ENCODE peak calls at places on chromosomes 12 and 14, in nine cellular contexts. One of them, this sample, is unnamed.

GRCh38 chr12:76032043-76032981 is 736 bp upstream of the PHLDA1 start:
- DNase-seq in hepatocyte: peak
- DNase-seq in astrocyte of the cerebellum: no peak
- DNase-seq in T-helper 1 cell: peak
- DNase-seq in Daoy: peak
- DNase-seq in psoas muscle: no peak
- DNase-seq in HuH-7: peak
- DNase-seq in GDM1: no peak
- DNase-seq in NCI-H446 treated with DMSO at 0.1 percent for 48 hours: no peak
- DNase-seq in this sample: peak

GRCh38 chr14:59107819-59108218 is 80.6 kb upstream of the DAAM1 start:
- DNase-seq in hepatocyte: no peak
- DNase-seq in astrocyte of the cerebellum: no peak
- DNase-seq in T-helper 1 cell: no peak
- DNase-seq in Daoy: no peak
- DNase-seq in psoas muscle: peak
- DNase-seq in HuH-7: no peak
- DNase-seq in GDM1: no peak
- DNase-seq in NCI-H446 treated with DMSO at 0.1 percent for 48 hours: no peak
- DNase-seq in this sample: no peak

GRCh38 chr12:12331244-12331771 is 18.7 kb downstream of the MANSC1 start:
- DNase-seq in hepatocyte: peak
- DNase-seq in astrocyte of the cerebellum: no peak
- DNase-seq in T-helper 1 cell: no peak
- DNase-seq in Daoy: no peak
- DNase-seq in psoas muscle: no peak
- DNase-seq in HuH-7: no peak
- DNase-seq in GDM1: no peak
- DNase-seq in NCI-H446 treated with DMSO at 0.1 percent for 48 hours: no peak
- DNase-seq in this sample: no peak

GRCh38 chr12:6632026-6632978 is 3.5 kb downstream of the LPAR5 start:
- DNase-seq in hepatocyte: peak
- DNase-seq in astrocyte of the cerebellum: no peak
- DNase-seq in T-helper 1 cell: peak
- DNase-seq in Daoy: peak
- DNase-seq in psoas muscle: no peak
- DNase-seq in HuH-7: no peak
- DNase-seq in GDM1: peak
- DNase-seq in NCI-H446 treated with DMSO at 0.1 percent for 48 hours: peak
- DNase-seq in this sample: no peak

GRCh38 chr12:94074970-94075695 is 73.2 kb upstream of the PLXNC1 start:
- DNase-seq in hepatocyte: peak
- DNase-seq in astrocyte of the cerebellum: peak
- DNase-seq in T-helper 1 cell: no peak
- DNase-seq in Daoy: peak
- DNase-seq in psoas muscle: peak
- DNase-seq in HuH-7: peak
- DNase-seq in GDM1: no peak
- DNase-seq in NCI-H446 treated with DMSO at 0.1 percent for 48 hours: peak
- DNase-seq in this sample: peak

GRCh38 chr12:57461326-57461903 is 1.8 kb downstream of the GLI1 start:
- DNase-seq in hepatocyte: peak
- DNase-seq in astrocyte of the cerebellum: no peak
- DNase-seq in T-helper 1 cell: peak
- DNase-seq in Daoy: peak
- DNase-seq in psoas muscle: peak
- DNase-seq in HuH-7: peak
- DNase-seq in GDM1: no peak
- DNase-seq in NCI-H446 treated with DMSO at 0.1 percent for 48 hours: no peak
- DNase-seq in this sample: peak

GRCh38 chr14:98498019-98498885 is 773.7 kb downstream of the BCL11B start:
- DNase-seq in hepatocyte: no peak
- DNase-seq in astrocyte of the cerebellum: no peak
- DNase-seq in T-helper 1 cell: no peak
- DNase-seq in Daoy: no peak
- DNase-seq in psoas muscle: no peak
- DNase-seq in HuH-7: no peak
- DNase-seq in GDM1: no peak
- DNase-seq in NCI-H446 treated with DMSO at 0.1 percent for 48 hours: no peak
- DNase-seq in this sample: no peak

GRCh38 chr12:11765817-11766794 is 116.6 kb downstream of the ETV6 start:
- DNase-seq in hepatocyte: no peak
- DNase-seq in astrocyte of the cerebellum: peak
- DNase-seq in T-helper 1 cell: no peak
- DNase-seq in Daoy: no peak
- DNase-seq in psoas muscle: no peak
- DNase-seq in HuH-7: no peak
- DNase-seq in GDM1: peak
- DNase-seq in NCI-H446 treated with DMSO at 0.1 percent for 48 hours: no peak
- DNase-seq in this sample: peak

GRCh38 chr12:67958187-67958586 is 31.1 kb upstream of the IFNG-AS1 start:
- DNase-seq in hepatocyte: no peak
- DNase-seq in astrocyte of the cerebellum: no peak
- DNase-seq in T-helper 1 cell: no peak
- DNase-seq in Daoy: no peak
- DNase-seq in psoas muscle: no peak
- DNase-seq in HuH-7: no peak
- DNase-seq in GDM1: no peak
- DNase-seq in NCI-H446 treated with DMSO at 0.1 percent for 48 hours: no peak
- DNase-seq in this sample: no peak

GRCh38 chr14:35752380-35752779 is 56.7 kb downstream of the RALGAPA1 start:
- DNase-seq in hepatocyte: no peak
- DNase-seq in astrocyte of the cerebellum: no peak
- DNase-seq in T-helper 1 cell: no peak
- DNase-seq in Daoy: no peak
- DNase-seq in psoas muscle: no peak
- DNase-seq in HuH-7: no peak
- DNase-seq in GDM1: no peak
- DNase-seq in NCI-H446 treated with DMSO at 0.1 percent for 48 hours: no peak
- DNase-seq in this sample: no peak

GRCh38 chr12:93851245-93851665 is 174.1 kb downstream of the CRADD start:
- DNase-seq in hepatocyte: no peak
- DNase-seq in astrocyte of the cerebellum: no peak
- DNase-seq in T-helper 1 cell: no peak
- DNase-seq in Daoy: no peak
- DNase-seq in psoas muscle: no peak
- DNase-seq in HuH-7: no peak
- DNase-seq in GDM1: peak
- DNase-seq in NCI-H446 treated with DMSO at 0.1 percent for 48 hours: no peak
- DNase-seq in this sample: no peak

GRCh38 chr12:19035552-19035951 is 94.0 kb upstream of the PLEKHA5 start:
- DNase-seq in hepatocyte: no peak
- DNase-seq in astrocyte of the cerebellum: no peak
- DNase-seq in T-helper 1 cell: no peak
- DNase-seq in Daoy: no peak
- DNase-seq in psoas muscle: no peak
- DNase-seq in HuH-7: no peak
- DNase-seq in GDM1: no peak
- DNase-seq in NCI-H446 treated with DMSO at 0.1 percent for 48 hours: no peak
- DNase-seq in this sample: no peak

GRCh38 chr12:110585231-110585799 is 2.2 kb upstream of the PPTC7 start:
- DNase-seq in hepatocyte: peak
- DNase-seq in astrocyte of the cerebellum: no peak
- DNase-seq in T-helper 1 cell: no peak
- DNase-seq in Daoy: peak
- DNase-seq in psoas muscle: no peak
- DNase-seq in HuH-7: no peak
- DNase-seq in GDM1: peak
- DNase-seq in NCI-H446 treated with DMSO at 0.1 percent for 48 hours: no peak
- DNase-seq in this sample: peak

GRCh38 chr12:93803408-93803807 is 126.2 kb downstream of the CRADD start:
- DNase-seq in hepatocyte: peak
- DNase-seq in astrocyte of the cerebellum: no peak
- DNase-seq in T-helper 1 cell: no peak
- DNase-seq in Daoy: peak
- DNase-seq in psoas muscle: no peak
- DNase-seq in HuH-7: no peak
- DNase-seq in GDM1: no peak
- DNase-seq in NCI-H446 treated with DMSO at 0.1 percent for 48 hours: peak
- DNase-seq in this sample: peak

GRCh38 chr12:67944093-67944492 is 45.2 kb upstream of the IFNG-AS1 start:
- DNase-seq in hepatocyte: no peak
- DNase-seq in astrocyte of the cerebellum: no peak
- DNase-seq in T-helper 1 cell: no peak
- DNase-seq in Daoy: no peak
- DNase-seq in psoas muscle: no peak
- DNase-seq in HuH-7: no peak
- DNase-seq in GDM1: no peak
- DNase-seq in NCI-H446 treated with DMSO at 0.1 percent for 48 hours: no peak
- DNase-seq in this sample: no peak

GRCh38 chr12:18750087-18750486 is 12.2 kb downstream of the CAPZA3 start:
- DNase-seq in hepatocyte: peak
- DNase-seq in astrocyte of the cerebellum: no peak
- DNase-seq in T-helper 1 cell: no peak
- DNase-seq in Daoy: no peak
- DNase-seq in psoas muscle: no peak
- DNase-seq in HuH-7: no peak
- DNase-seq in GDM1: no peak
- DNase-seq in NCI-H446 treated with DMSO at 0.1 percent for 48 hours: no peak
- DNase-seq in this sample: peak

GRCh38 chr14:26773906-26774593 is 176.2 kb upstream of the NOVA1 start:
- DNase-seq in hepatocyte: no peak
- DNase-seq in astrocyte of the cerebellum: no peak
- DNase-seq in T-helper 1 cell: no peak
- DNase-seq in Daoy: peak
- DNase-seq in psoas muscle: no peak
- DNase-seq in HuH-7: no peak
- DNase-seq in GDM1: no peak
- DNase-seq in NCI-H446 treated with DMSO at 0.1 percent for 48 hours: no peak
- DNase-seq in this sample: peak

GRCh38 chr12:101697930-101698781 is 716 bp downstream of the CHPT1 start:
- DNase-seq in hepatocyte: peak
- DNase-seq in astrocyte of the cerebellum: no peak
- DNase-seq in T-helper 1 cell: peak
- DNase-seq in Daoy: peak
- DNase-seq in psoas muscle: peak
- DNase-seq in HuH-7: peak
- DNase-seq in GDM1: no peak
- DNase-seq in NCI-H446 treated with DMSO at 0.1 percent for 48 hours: no peak
- DNase-seq in this sample: peak

GRCh38 chr14:22747769-22748168 is 18.7 kb upstream of the OXA1L start:
- DNase-seq in hepatocyte: no peak
- DNase-seq in astrocyte of the cerebellum: no peak
- DNase-seq in T-helper 1 cell: no peak
- DNase-seq in Daoy: no peak
- DNase-seq in psoas muscle: no peak
- DNase-seq in HuH-7: no peak
- DNase-seq in GDM1: no peak
- DNase-seq in NCI-H446 treated with DMSO at 0.1 percent for 48 hours: no peak
- DNase-seq in this sample: no peak

GRCh38 chr14:34484726-34485125 is 22.7 kb upstream of the SPTSSA start:
- DNase-seq in hepatocyte: no peak
- DNase-seq in astrocyte of the cerebellum: no peak
- DNase-seq in T-helper 1 cell: no peak
- DNase-seq in Daoy: no peak
- DNase-seq in psoas muscle: no peak
- DNase-seq in HuH-7: no peak
- DNase-seq in GDM1: no peak
- DNase-seq in NCI-H446 treated with DMSO at 0.1 percent for 48 hours: no peak
- DNase-seq in this sample: no peak

GRCh38 chr12:27012239-27012981 is 1.8 kb downstream of the TM7SF3 start:
- DNase-seq in hepatocyte: no peak
- DNase-seq in astrocyte of the cerebellum: no peak
- DNase-seq in T-helper 1 cell: no peak
- DNase-seq in Daoy: no peak
- DNase-seq in psoas muscle: no peak
- DNase-seq in HuH-7: no peak
- DNase-seq in GDM1: no peak
- DNase-seq in NCI-H446 treated with DMSO at 0.1 percent for 48 hours: no peak
- DNase-seq in this sample: no peak

GRCh38 chr12:2183556-2184541 is 131.1 kb downstream of the CACNA1C start:
- DNase-seq in hepatocyte: peak
- DNase-seq in astrocyte of the cerebellum: peak
- DNase-seq in T-helper 1 cell: no peak
- DNase-seq in Daoy: no peak
- DNase-seq in psoas muscle: no peak
- DNase-seq in HuH-7: peak
- DNase-seq in GDM1: no peak
- DNase-seq in NCI-H446 treated with DMSO at 0.1 percent for 48 hours: no peak
- DNase-seq in this sample: peak

GRCh38 chr14:91369628-91370445 is 47.8 kb downstream of the CCDC88C start:
- DNase-seq in hepatocyte: no peak
- DNase-seq in astrocyte of the cerebellum: no peak
- DNase-seq in T-helper 1 cell: no peak
- DNase-seq in Daoy: no peak
- DNase-seq in psoas muscle: no peak
- DNase-seq in HuH-7: no peak
- DNase-seq in GDM1: no peak
- DNase-seq in NCI-H446 treated with DMSO at 0.1 percent for 48 hours: peak
- DNase-seq in this sample: no peak

GRCh38 chr12:95908573-95908972 is 33.8 kb downstream of the CCDC38 start:
- DNase-seq in hepatocyte: no peak
- DNase-seq in astrocyte of the cerebellum: no peak
- DNase-seq in T-helper 1 cell: no peak
- DNase-seq in Daoy: no peak
- DNase-seq in psoas muscle: no peak
- DNase-seq in HuH-7: no peak
- DNase-seq in GDM1: no peak
- DNase-seq in NCI-H446 treated with DMSO at 0.1 percent for 48 hours: no peak
- DNase-seq in this sample: peak

GRCh38 chr12:77615331-77615730 is 215.4 kb upstream of the NAV3 start:
- DNase-seq in hepatocyte: no peak
- DNase-seq in astrocyte of the cerebellum: no peak
- DNase-seq in T-helper 1 cell: no peak
- DNase-seq in Daoy: peak
- DNase-seq in psoas muscle: no peak
- DNase-seq in HuH-7: no peak
- DNase-seq in GDM1: no peak
- DNase-seq in NCI-H446 treated with DMSO at 0.1 percent for 48 hours: no peak
- DNase-seq in this sample: peak

GRCh38 chr12:26224657-26225056 is 29.3 kb downstream of the SSPN start:
- DNase-seq in hepatocyte: no peak
- DNase-seq in astrocyte of the cerebellum: no peak
- DNase-seq in T-helper 1 cell: no peak
- DNase-seq in Daoy: no peak
- DNase-seq in psoas muscle: no peak
- DNase-seq in HuH-7: no peak
- DNase-seq in GDM1: no peak
- DNase-seq in NCI-H446 treated with DMSO at 0.1 percent for 48 hours: no peak
- DNase-seq in this sample: no peak

GRCh38 chr12:2052861-2053674 is at the start of gene CACNA1C:
- DNase-seq in hepatocyte: peak
- DNase-seq in astrocyte of the cerebellum: no peak
- DNase-seq in T-helper 1 cell: peak
- DNase-seq in Daoy: peak
- DNase-seq in psoas muscle: peak
- DNase-seq in HuH-7: peak
- DNase-seq in GDM1: peak
- DNase-seq in NCI-H446 treated with DMSO at 0.1 percent for 48 hours: peak
- DNase-seq in this sample: peak

GRCh38 chr12:48764521-48764920 is 24.4 kb downstream of the ADCY6 start:
- DNase-seq in hepatocyte: no peak
- DNase-seq in astrocyte of the cerebellum: no peak
- DNase-seq in T-helper 1 cell: no peak
- DNase-seq in Daoy: no peak
- DNase-seq in psoas muscle: no peak
- DNase-seq in HuH-7: no peak
- DNase-seq in GDM1: no peak
- DNase-seq in NCI-H446 treated with DMSO at 0.1 percent for 48 hours: no peak
- DNase-seq in this sample: peak

GRCh38 chr12:13103391-13104033 is at the start of gene GSG1:
- DNase-seq in hepatocyte: no peak
- DNase-seq in astrocyte of the cerebellum: no peak
- DNase-seq in T-helper 1 cell: no peak
- DNase-seq in Daoy: no peak
- DNase-seq in psoas muscle: no peak
- DNase-seq in HuH-7: no peak
- DNase-seq in GDM1: no peak
- DNase-seq in NCI-H446 treated with DMSO at 0.1 percent for 48 hours: no peak
- DNase-seq in this sample: peak

GRCh38 chr12:119940881-119941280 is 48.2 kb upstream of the BICDL1 start:
- DNase-seq in hepatocyte: peak
- DNase-seq in astrocyte of the cerebellum: peak
- DNase-seq in T-helper 1 cell: no peak
- DNase-seq in Daoy: peak
- DNase-seq in psoas muscle: no peak
- DNase-seq in HuH-7: no peak
- DNase-seq in GDM1: no peak
- DNase-seq in NCI-H446 treated with DMSO at 0.1 percent for 48 hours: peak
- DNase-seq in this sample: peak

GRCh38 chr12:104201238-104202001 is 14.2 kb upstream of the TXNRD1 start:
- DNase-seq in hepatocyte: peak
- DNase-seq in astrocyte of the cerebellum: peak
- DNase-seq in T-helper 1 cell: peak
- DNase-seq in Daoy: peak
- DNase-seq in psoas muscle: no peak
- DNase-seq in HuH-7: no peak
- DNase-seq in GDM1: peak
- DNase-seq in NCI-H446 treated with DMSO at 0.1 percent for 48 hours: peak
- DNase-seq in this sample: peak

This sample was measured in ELR.